ENCODE peak calls at places on chromosome X, in four cellular contexts. A is upper lobe of left lung, Q is suprapubic skin, H is neural progenitor cell. S is an unnamed sample.

GRCh38 chrX:44997888-44998287 is 124.9 kb downstream of the KDM6A start:
- DNase-seq in A (no peak), Q (no peak), H (no peak), S (no peak)

GRCh38 chrX:1239681-1240142 is 27.3 kb upstream of the CRLF2 start:
- DNase-seq in A (peak), Q (peak), H (no peak), S (no peak)

GRCh38 chrX:37872303-37872655 is 24.9 kb upstream of the DYNLT3 start:
- DNase-seq in A (no peak), Q (no peak), H (no peak), S (no peak)

GRCh38 chrX:145910017-145910416 is 92.4 kb downstream of the SLITRK2 start:
- DNase-seq in A (no peak), Q (no peak), H (peak), S (no peak)

GRCh38 chrX:39755152-39756032 is 342.4 kb downstream of the BCOR start:
- DNase-seq in A (peak), Q (peak), H (peak), S (peak)

GRCh38 chrX:40176979-40177430 is 79.2 kb upstream of the BCOR start:
- DNase-seq in A (no peak), Q (no peak), H (peak), S (no peak)

GRCh38 chrX:13167444-13168207 is 123.2 kb upstream of the FAM9C start:
- DNase-seq in A (no peak), Q (no peak), H (peak), S (no peak)

GRCh38 chrX:39883664-39884063 is 214.1 kb downstream of the BCOR start:
- DNase-seq in A (no peak), Q (no peak), H (no peak), S (no peak)

GRCh38 chrX:37658352-37659030 is 27.1 kb upstream of the XK start:
- DNase-seq in A (no peak), Q (no peak), H (no peak), S (no peak)

GRCh38 chrX:106278951-106279350 is 110.8 kb downstream of the PWWP3B start:
- DNase-seq in A (no peak), Q (no peak), H (no peak), S (no peak)

GRCh38 chrX:13721819-13722527 is 12.4 kb downstream of the TRAPPC2 start:
- DNase-seq in A (no peak), Q (no peak), H (no peak), S (peak)

GRCh38 chrX:150127216-150127615 is 188.9 kb upstream of the EOLA2 start:
- DNase-seq in A (no peak), Q (no peak), H (no peak), S (no peak)

GRCh38 chrX:130770615-130771014 is 132.4 kb downstream of the ENOX2 start:
- DNase-seq in A (no peak), Q (no peak), H (no peak), S (peak)
- H3K27ac ChIP-seq in A (no peak), Q (no peak), H (no peak), S (peak)

DNA sequence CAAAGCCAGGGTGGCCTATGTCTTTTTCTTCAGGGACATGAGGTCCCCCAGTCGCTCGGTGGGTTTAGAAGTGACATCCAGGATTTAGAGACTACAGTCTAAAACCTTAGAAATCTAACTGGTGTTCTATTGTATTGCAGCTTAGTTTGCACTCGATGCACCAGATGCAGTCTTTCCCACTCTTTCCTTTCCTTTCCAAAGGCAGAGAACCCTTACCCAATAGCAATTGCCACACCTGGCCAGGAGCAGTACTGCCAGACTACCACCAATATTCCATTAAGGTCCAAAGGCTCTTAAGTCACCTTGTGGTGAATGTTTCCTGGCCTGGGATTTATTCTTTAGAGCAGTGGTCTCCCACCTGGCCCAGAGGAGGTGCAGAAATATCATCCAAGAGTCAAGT is 1068.8 kb downstream of the FAM133A start:
- DNase-seq in A (no peak), Q (no peak), H (no peak), S (no peak)
- H3K4me3 ChIP-seq in A (no peak), Q (no peak), H (no peak), S (no peak)

DNA sequence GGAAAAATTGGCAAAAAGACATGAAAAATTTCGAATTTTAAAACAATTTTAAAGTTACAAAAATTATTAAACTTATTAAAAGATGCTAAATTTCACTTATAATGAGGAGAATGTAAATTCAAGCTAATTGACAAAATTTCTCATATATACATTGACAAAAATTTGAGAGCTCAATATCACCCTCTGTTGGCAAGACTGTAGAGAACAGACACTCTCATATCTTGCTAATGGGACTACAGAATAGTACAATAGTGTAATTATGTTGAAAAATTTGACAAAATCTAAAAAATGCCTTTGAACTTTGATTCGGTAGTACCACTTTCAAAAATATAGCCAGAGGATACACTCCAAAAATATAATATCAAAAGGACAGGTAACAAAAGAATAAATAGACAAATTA is 29.8 kb downstream of the DCAF8L2 start:
- DNase-seq in A (no peak), Q (no peak), H (peak), S (no peak)
- TF ChIP-seq CTCF in A (no peak), Q (no peak), H (peak), S (peak)

DNA sequence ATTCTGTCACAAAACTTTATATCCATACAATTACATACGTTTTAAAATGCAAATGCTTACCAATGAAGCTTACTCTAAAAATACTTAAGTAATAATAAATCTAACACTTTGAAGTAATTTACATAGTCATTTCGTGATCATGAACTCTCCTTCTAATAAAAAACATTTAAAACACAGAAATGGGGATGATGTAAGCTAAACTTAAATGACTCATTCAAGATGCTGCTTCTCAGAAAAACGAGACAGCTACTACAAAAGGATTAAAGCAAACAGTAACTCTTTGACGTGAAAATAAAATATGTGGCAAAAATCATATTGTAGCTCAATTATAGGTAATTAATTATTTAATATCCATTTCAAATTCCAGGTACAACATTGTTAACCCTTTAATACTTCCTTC is 148.7 kb downstream of the FGF16 start:
- DNase-seq in A (no peak), Q (no peak), H (no peak), S (no peak)
- H3K27ac ChIP-seq in A (no peak), Q (no peak), H (no peak), S (no peak)

DNA sequence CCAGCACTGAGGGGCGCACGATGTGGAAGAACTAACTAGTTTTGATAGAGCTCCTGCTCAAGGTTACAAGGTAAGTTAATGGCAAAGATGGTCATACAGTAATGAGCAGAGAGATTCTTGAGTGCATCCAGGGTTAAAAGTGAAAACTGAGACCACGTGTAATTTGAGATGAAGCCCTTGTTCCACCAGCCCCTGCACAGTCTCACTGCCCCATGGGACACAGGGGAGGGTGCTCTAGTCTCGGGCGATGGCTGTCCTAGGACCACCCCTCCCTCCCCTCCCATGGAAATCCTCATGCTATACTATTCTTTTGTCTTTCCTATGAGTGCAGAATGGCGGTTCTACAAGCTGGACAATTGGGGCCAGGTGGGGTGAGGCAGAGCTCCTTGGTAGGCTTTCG is 1.8 kb downstream of the G6PD start:
- DNase-seq in A (no peak), Q (no peak), H (no peak), S (no peak)
- H3K4me3 ChIP-seq in A (no peak), Q (no peak), H (no peak), S (no peak)

GRCh38 chrX:151754042-151754419 is 19.5 kb downstream of the CNGA2 start:
- DNase-seq in A (no peak), Q (no peak), H (no peak), S (peak)

GRCh38 chrX:151750511-151750910 is 16.0 kb downstream of the CNGA2 start:
- DNase-seq in A (no peak), Q (no peak), H (no peak), S (no peak)

GRCh38 chrX:151754641-151755215 is 20.2 kb downstream of the CNGA2 start:
- DNase-seq in A (no peak), Q (no peak), H (no peak), S (peak)

GRCh38 chrX:151752847-151753246 is 18.3 kb downstream of the CNGA2 start:
- DNase-seq in A (no peak), Q (no peak), H (no peak), S (no peak)

DNA sequence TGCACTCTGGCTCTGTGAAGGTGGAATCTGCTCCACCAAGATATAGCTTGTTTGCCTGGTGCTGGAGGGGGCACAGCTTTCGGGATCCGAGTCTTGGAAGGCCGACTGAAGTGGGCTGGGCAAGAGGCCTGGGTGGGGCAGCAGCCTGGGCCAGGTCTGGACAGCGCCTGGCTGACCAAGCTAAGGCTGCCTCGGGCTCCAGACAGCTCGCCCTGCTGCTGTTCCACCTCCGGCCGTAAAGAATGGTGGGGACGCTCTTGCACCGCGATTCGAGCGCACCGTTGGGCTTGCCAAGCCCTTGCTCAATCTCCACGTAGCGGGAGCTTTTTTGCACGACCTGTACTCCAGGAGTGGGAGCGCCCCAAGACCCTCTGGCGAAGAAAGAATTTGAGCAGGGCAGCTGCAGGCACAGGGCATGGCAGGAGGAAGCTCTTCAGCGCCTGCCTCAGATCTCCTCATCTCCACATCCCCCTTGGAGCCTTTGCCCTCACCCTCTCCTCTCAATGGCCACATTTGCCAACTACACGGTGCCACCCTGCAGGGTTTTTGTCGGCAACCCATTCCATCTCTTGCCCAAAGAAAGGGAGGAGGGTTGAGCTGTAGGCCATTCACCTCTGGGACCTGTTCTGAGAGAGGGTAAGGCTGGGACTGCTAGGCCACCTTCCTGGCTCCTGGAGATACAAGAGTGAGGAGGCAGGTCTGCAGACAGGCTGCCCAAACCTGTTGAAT is 18.9 kb downstream of the CNGA2 start:
- DNase-seq in A (peak), Q (no peak), H (peak), S (peak)
- TF ChIP-seq CTCF in A (peak), Q (peak), H (peak), S (peak)